ENCODE peak calls at places on chromosomes 1 and 21, in eight cellular contexts. S is CD4-positive, CD25-positive, alpha-beta regulatory T cell; J is CD4-positive, alpha-beta memory T cell; Y is uterus; I is RWPE1; V is osteoblast; F is heart left ventricle; B is adrenal gland. C is an unnamed sample.

GRCh38 chr1:41558761-41559171 is 74.3 kb upstream of the EDN2 start:
- DNase-seq in S (no peak), I (no peak), Y (no peak), B (no peak), F (peak), V (no peak), J (no peak), C (no peak)

GRCh38 chr1:153251087-153251486 is 8.4 kb upstream of the LORICRIN start:
- DNase-seq in B (no peak), V (no peak), S (no peak), Y (no peak), I (no peak), F (no peak), J (no peak), C (no peak)

GRCh38 chr1:62906428-62906886 is 122.5 kb downstream of the ATG4C start:
- DNase-seq in F (no peak), V (peak), B (no peak), J (no peak), Y (no peak), I (no peak), S (peak), C (no peak)

GRCh38 chr1:35539073-35539823 is 18.0 kb downstream of the KIAA0319L start:
- DNase-seq in V (no peak), F (no peak), J (peak), Y (no peak), B (no peak), S (peak), I (no peak), C (peak)

GRCh38 chr1:183236158-183236725 is 50.2 kb downstream of the LAMC2 start:
- DNase-seq in V (no peak), Y (no peak), B (no peak), F (no peak), J (no peak), S (no peak), I (no peak), C (no peak)

GRCh38 chr1:196071452-196071851 is 536.8 kb downstream of the KCNT2 start:
- DNase-seq in S (no peak), J (no peak), I (no peak), B (no peak), F (no peak), Y (no peak), V (no peak), C (no peak)

GRCh38 chr1:54506594-54506993 is 41.4 kb upstream of the ACOT11 start:
- DNase-seq in S (no peak), Y (no peak), V (peak), I (no peak), F (no peak), J (no peak), B (no peak), C (no peak)

GRCh38 chr1:242004751-242005495 is 6.0 kb upstream of the MAP1LC3C start:
- DNase-seq in J (no peak), I (no peak), Y (no peak), B (no peak), F (no peak), S (no peak), V (no peak), C (no peak)

GRCh38 chr21:26833460-26833939 is 11.7 kb downstream of the ADAMTS1 start:
- DNase-seq in Y (no peak), J (no peak), V (peak), F (no peak), B (no peak), S (no peak), I (no peak), C (no peak)

GRCh38 chr1:206738370-206739366 is 31.9 kb upstream of the IL19 start:
- DNase-seq in V (no peak), S (peak), I (peak), J (no peak), Y (no peak), B (no peak), F (no peak), C (no peak)

GRCh38 chr1:170296642-170297041 is 150.9 kb downstream of the NTMT2 start:
- DNase-seq in F (no peak), I (no peak), B (no peak), S (no peak), V (no peak), J (no peak), Y (no peak), C (no peak)

GRCh38 chr1:84299536-84300260 is 1.8 kb upstream of the SAMD13 start:
- DNase-seq in Y (no peak), F (no peak), B (no peak), I (no peak), J (no peak), V (peak), S (no peak), C (peak)

GRCh38 chr1:14538335-14538734 is 60.1 kb upstream of the KAZN start:
- DNase-seq in V (no peak), S (no peak), Y (no peak), J (no peak), B (no peak), F (no peak), I (no peak), C (no peak)

GRCh38 chr1:221350091-221350490 is 391.8 kb downstream of the DUSP10 start:
- DNase-seq in S (no peak), V (no peak), Y (no peak), F (no peak), B (no peak), J (no peak), I (no peak), C (no peak)

GRCh38 chr1:84375965-84376910 is 22.0 kb upstream of the DNASE2B start:
- DNase-seq in J (no peak), S (no peak), Y (no peak), I (no peak), F (no peak), B (no peak), V (no peak), C (no peak)

GRCh38 chr1:7207875-7208646 is 422.8 kb downstream of the CAMTA1 start:
- DNase-seq in Y (no peak), V (peak), F (peak), B (peak), J (no peak), I (peak), S (peak), C (no peak)

GRCh38 chr1:26994020-26994745 is 691 bp downstream of the TRNP1 start:
- DNase-seq in V (peak), S (peak), I (no peak), Y (no peak), J (peak), B (peak), F (no peak), C (no peak)

GRCh38 chr1:83028467-83028866 is 970.5 kb downstream of the TTLL7 start:
- DNase-seq in V (no peak), S (no peak), I (no peak), B (no peak), Y (no peak), J (no peak), F (no peak), C (no peak)

GRCh38 chr1:221408117-221408516 is 333.8 kb downstream of the DUSP10 start:
- DNase-seq in Y (no peak), I (no peak), V (no peak), J (no peak), S (no peak), F (no peak), B (no peak), C (no peak)

GRCh38 chr1:99537886-99538617 is 107.9 kb upstream of the PALMD start:
- DNase-seq in F (no peak), I (no peak), B (no peak), Y (no peak), J (no peak), V (no peak), S (no peak), C (no peak)

GRCh38 chr1:158199840-158200239 is 19.1 kb downstream of the CD1D start:
- DNase-seq in Y (no peak), I (no peak), B (no peak), J (no peak), S (no peak), F (no peak), V (no peak), C (no peak)

GRCh38 chr21:38679531-38679930 is 126.2 kb upstream of the ETS2 start:
- DNase-seq in J (no peak), B (no peak), F (no peak), Y (no peak), I (no peak), S (no peak), V (peak), C (no peak)

GRCh38 chr1:87109012-87109411 is 194.6 kb downstream of the HS2ST1 start:
- DNase-seq in V (no peak), B (no peak), I (no peak), J (no peak), S (no peak), F (no peak), Y (no peak), C (no peak)

GRCh38 chr21:28113718-28114117 is 879.0 kb downstream of the LTN1 start:
- DNase-seq in F (no peak), I (no peak), V (no peak), J (no peak), S (no peak), B (no peak), Y (no peak), C (no peak)

GRCh38 chr1:219564072-219564471 is 48.8 kb downstream of the ZC3H11B start:
- DNase-seq in S (no peak), J (no peak), F (no peak), Y (no peak), B (no peak), V (no peak), I (no peak), C (no peak)

GRCh38 chr1:1599030-1599916 is 662 bp downstream of the FNDC10 start:
- DNase-seq in Y (no peak), F (no peak), V (peak), S (peak), J (peak), I (no peak), B (peak), C (no peak)

GRCh38 chr1:44217809-44218410 is 4.6 kb downstream of the DMAP1 start:
- DNase-seq in S (peak), J (peak), V (peak), F (peak), I (peak), B (peak), Y (peak), C (no peak)

GRCh38 chr1:245345191-245345884 is 190.6 kb downstream of the KIF26B start:
- DNase-seq in F (no peak), B (no peak), J (no peak), Y (no peak), I (no peak), V (no peak), S (no peak), C (no peak)

DNA sequence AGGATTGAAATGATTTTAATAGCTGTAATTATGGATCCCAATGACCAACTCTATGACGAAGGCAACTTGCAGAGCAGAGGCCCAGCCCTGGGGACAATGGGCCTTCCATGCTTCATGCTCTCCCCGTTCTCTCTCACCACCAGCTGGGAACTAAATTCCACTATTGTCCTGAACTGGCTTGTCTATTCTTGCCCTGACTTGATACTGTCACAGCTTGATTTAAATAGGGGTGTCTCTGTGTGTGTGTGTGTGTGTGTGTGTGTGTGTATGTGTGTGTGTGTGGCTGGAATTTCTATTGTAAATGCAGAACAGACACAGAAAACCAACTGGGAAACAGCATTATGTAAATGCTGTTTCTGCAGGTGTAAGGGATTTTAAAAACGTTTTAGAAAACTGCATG is 57.0 kb downstream of the SLC22A15 start:
- DNase-seq in F (no peak), S (no peak), V (no peak), J (no peak), Y (no peak), I (peak), B (no peak), C (peak)
- H3K27ac ChIP-seq in F (no peak), S (no peak), V (no peak), J (no peak), Y (no peak), I (no peak), B (no peak), C (peak)

DNA sequence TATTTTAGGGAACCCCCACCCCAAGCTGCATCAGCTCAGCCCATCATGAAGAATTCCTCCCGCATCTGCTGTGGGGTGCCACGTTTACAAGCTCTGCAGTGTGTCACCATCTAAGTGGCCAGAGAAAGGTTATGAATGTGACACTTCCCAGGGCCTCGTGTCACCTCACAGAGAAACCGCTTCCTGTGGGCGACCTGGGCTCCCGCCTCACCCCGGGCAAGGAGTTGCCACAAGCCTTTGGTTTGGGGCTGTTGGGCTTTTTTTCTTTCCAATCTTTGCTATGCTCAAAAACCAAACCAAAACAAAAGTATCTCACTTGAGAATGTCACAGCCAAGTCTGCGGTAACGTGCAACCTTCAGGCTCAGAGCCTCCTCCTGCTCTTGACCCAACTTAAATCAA is 82.1 kb upstream of the ARHGEF16 start:
- DNase-seq in V (no peak), B (no peak), F (no peak), I (no peak), Y (no peak), J (no peak), S (peak), C (no peak)
- H3K27ac ChIP-seq in V (peak), B (no peak), F (no peak), I (no peak), Y (no peak), J (no peak), S (no peak), C (no peak)

GRCh38 chr21:25080161-25080560 is 527.1 kb downstream of the MRPL39 start:
- DNase-seq in V (no peak), Y (no peak), I (no peak), F (no peak), J (no peak), S (no peak), B (no peak), C (no peak)
- H3K27ac ChIP-seq in V (no peak), Y (no peak), I (no peak), F (no peak), J (no peak), S (no peak), B (no peak), C (no peak)

GRCh38 chr21:16133248-16133647 is 403.5 kb downstream of the USP25 start:
- DNase-seq in B (no peak), I (no peak), V (no peak), S (no peak), Y (no peak), J (no peak), F (no peak), C (no peak)

GRCh38 chr21:16137106-16137505 is 407.3 kb downstream of the USP25 start:
- DNase-seq in J (no peak), F (no peak), I (no peak), B (no peak), S (no peak), Y (no peak), V (no peak), C (no peak)

GRCh38 chr21:16134134-16134533 is 404.4 kb downstream of the USP25 start:
- DNase-seq in Y (no peak), S (no peak), F (no peak), V (no peak), J (no peak), B (no peak), I (no peak), C (no peak)
- H3K27ac ChIP-seq in Y (peak), S (no peak), F (no peak), V (no peak), J (no peak), B (no peak), I (no peak), C (peak)

GRCh38 chr1:19449454-19450228 is 35.7 kb downstream of the CAPZB start:
- DNase-seq in S (no peak), F (no peak), J (no peak), Y (no peak), V (no peak), I (no peak), B (peak), C (no peak)

GRCh38 chr1:19452221-19452663 is 33.1 kb downstream of the CAPZB start:
- DNase-seq in Y (peak), F (peak), S (no peak), J (no peak), V (peak), I (no peak), B (no peak), C (no peak)

GRCh38 chr1:19448491-19449439 is 36.6 kb downstream of the CAPZB start:
- DNase-seq in F (peak), J (no peak), S (no peak), I (peak), B (peak), V (peak), Y (peak), C (no peak)

GRCh38 chr1:19453843-19454242 is 31.5 kb downstream of the CAPZB start:
- DNase-seq in Y (no peak), I (no peak), V (no peak), S (no peak), F (peak), J (no peak), B (no peak), C (no peak)

DNA sequence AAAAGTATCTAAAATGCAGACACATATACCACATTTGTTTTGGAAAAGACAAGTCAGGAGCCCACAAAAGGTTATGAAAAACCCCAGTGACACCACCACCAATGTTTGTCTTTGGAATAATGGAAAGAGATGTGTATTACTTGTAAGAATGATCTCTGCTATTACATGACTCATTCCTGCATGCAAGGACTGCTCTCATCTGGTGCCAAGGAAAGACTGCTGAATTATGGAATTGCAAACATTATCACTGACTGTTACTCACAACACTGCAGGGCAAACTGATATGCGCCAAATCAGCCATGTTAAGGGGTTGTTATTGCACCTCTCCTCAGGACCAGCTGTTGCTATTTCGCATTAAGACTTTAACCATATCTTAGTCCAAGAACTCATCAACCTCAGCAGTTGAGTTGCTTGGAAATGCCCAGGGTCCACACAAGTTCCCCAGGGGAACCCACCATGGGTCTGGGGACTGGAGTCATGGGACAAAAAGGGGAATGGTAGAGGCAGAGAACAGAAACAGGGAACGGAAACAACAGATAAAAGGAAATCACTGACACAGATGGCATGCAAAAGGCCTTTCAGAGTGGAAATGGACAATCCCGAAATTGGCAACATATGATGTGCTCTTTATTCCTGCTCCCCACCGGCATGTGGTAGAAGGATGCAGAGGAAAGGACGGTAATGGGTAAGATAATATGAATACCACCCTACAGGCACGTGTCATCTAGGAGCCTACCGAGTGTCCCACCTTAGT is 34.4 kb downstream of the CAPZB start:
- DNase-seq in Y (no peak), J (no peak), S (no peak), V (peak), I (peak), F (no peak), B (peak), C (no peak)
- H3K27ac ChIP-seq in Y (peak), J (no peak), S (no peak), V (peak), I (peak), F (peak), B (peak), C (peak)

GRCh38 chr1:3093928-3094626 is 25.1 kb downstream of the PRDM16 start:
- DNase-seq in B (no peak), V (no peak), Y (no peak), I (no peak), F (peak), S (no peak), J (no peak), C (no peak)

GRCh38 chr1:3092530-3092929 is 23.5 kb downstream of the PRDM16 start:
- DNase-seq in I (no peak), F (no peak), Y (no peak), B (no peak), V (no peak), J (no peak), S (no peak), C (no peak)

GRCh38 chr1:3096360-3096759 is 27.4 kb downstream of the PRDM16 start:
- DNase-seq in V (no peak), I (no peak), Y (no peak), S (no peak), B (no peak), J (no peak), F (no peak), C (no peak)

GRCh38 chr1:3097231-3097630 is 28.2 kb downstream of the PRDM16 start:
- DNase-seq in Y (no peak), J (no peak), I (no peak), F (no peak), S (no peak), B (no peak), V (no peak), C (no peak)

GRCh38 chr1:3094863-3095780 is 26.1 kb downstream of the PRDM16 start:
- DNase-seq in B (no peak), S (no peak), J (no peak), V (no peak), F (no peak), Y (no peak), I (no peak), C (no peak)
- H3K27ac ChIP-seq in B (no peak), S (no peak), J (no peak), V (no peak), F (peak), Y (no peak), I (no peak), C (no peak)

C was measured in caudate nucleus.